ENCODE peak calls at places on chromosomes 11 and 22, in ten cellular contexts. One of them, this sample, is unnamed.

GRCh38 chr11:126917531-126918204 is 82.9 kb downstream of the KIRREL3 start:
- DNase-seq in tibial nerve: no peak
- DNase-seq in AG10803: peak
- DNase-seq in mammary epithelial cell: peak
- DNase-seq in uterus: no peak
- DNase-seq in adrenal gland: no peak
- DNase-seq in AG09309: peak
- DNase-seq in bronchial epithelial cell: peak
- DNase-seq in sigmoid colon: no peak
- DNase-seq in kidney epithelial cell: peak
- DNase-seq in this sample: peak

GRCh38 chr11:95584180-95584579 is 205.4 kb downstream of the FAM76B start:
- DNase-seq in AG09309: no peak
- DNase-seq in kidney epithelial cell: no peak
- DNase-seq in mammary epithelial cell: peak
- DNase-seq in sigmoid colon: no peak
- DNase-seq in adrenal gland: no peak
- DNase-seq in bronchial epithelial cell: peak
- DNase-seq in AG10803: peak
- DNase-seq in uterus: no peak
- DNase-seq in tibial nerve: no peak
- DNase-seq in this sample: no peak

GRCh38 chr11:108914211-108914610 is 249.3 kb downstream of the DDX10 start:
- DNase-seq in tibial nerve: no peak
- DNase-seq in bronchial epithelial cell: no peak
- DNase-seq in AG10803: no peak
- DNase-seq in mammary epithelial cell: no peak
- DNase-seq in adrenal gland: no peak
- DNase-seq in AG09309: no peak
- DNase-seq in kidney epithelial cell: no peak
- DNase-seq in sigmoid colon: no peak
- DNase-seq in uterus: no peak
- DNase-seq in this sample: no peak

GRCh38 chr11:61082161-61082870 is 20.0 kb upstream of the CD5 start:
- DNase-seq in kidney epithelial cell: no peak
- DNase-seq in AG09309: no peak
- DNase-seq in AG10803: no peak
- DNase-seq in mammary epithelial cell: no peak
- DNase-seq in adrenal gland: no peak
- DNase-seq in sigmoid colon: no peak
- DNase-seq in tibial nerve: no peak
- DNase-seq in uterus: no peak
- DNase-seq in bronchial epithelial cell: no peak
- DNase-seq in this sample: no peak

GRCh38 chr11:83659466-83659865 is 373.3 kb upstream of the CCDC90B start:
- DNase-seq in kidney epithelial cell: no peak
- DNase-seq in AG09309: no peak
- DNase-seq in adrenal gland: no peak
- DNase-seq in sigmoid colon: no peak
- DNase-seq in uterus: no peak
- DNase-seq in bronchial epithelial cell: no peak
- DNase-seq in tibial nerve: no peak
- DNase-seq in mammary epithelial cell: no peak
- DNase-seq in AG10803: no peak
- DNase-seq in this sample: no peak

GRCh38 chr11:45444796-45445195 is 158.7 kb upstream of the SYT13 start:
- DNase-seq in AG10803: no peak
- DNase-seq in adrenal gland: no peak
- DNase-seq in bronchial epithelial cell: peak
- DNase-seq in tibial nerve: no peak
- DNase-seq in kidney epithelial cell: no peak
- DNase-seq in uterus: no peak
- DNase-seq in mammary epithelial cell: peak
- DNase-seq in AG09309: no peak
- DNase-seq in sigmoid colon: no peak
- DNase-seq in this sample: no peak

GRCh38 chr11:76270387-76270786 is 64.1 kb upstream of the WNT11 start:
- DNase-seq in AG09309: no peak
- DNase-seq in uterus: no peak
- DNase-seq in mammary epithelial cell: no peak
- DNase-seq in kidney epithelial cell: no peak
- DNase-seq in bronchial epithelial cell: peak
- DNase-seq in sigmoid colon: no peak
- DNase-seq in tibial nerve: peak
- DNase-seq in AG10803: no peak
- DNase-seq in adrenal gland: no peak
- DNase-seq in this sample: no peak

GRCh38 chr11:117933930-117934329 is 4.7 kb upstream of the TMPRSS13 start:
- DNase-seq in AG09309: no peak
- DNase-seq in kidney epithelial cell: no peak
- DNase-seq in bronchial epithelial cell: no peak
- DNase-seq in mammary epithelial cell: no peak
- DNase-seq in tibial nerve: no peak
- DNase-seq in uterus: no peak
- DNase-seq in sigmoid colon: no peak
- DNase-seq in AG10803: no peak
- DNase-seq in adrenal gland: no peak
- DNase-seq in this sample: no peak

GRCh38 chr22:18059991-18060390 is 17.8 kb upstream of the PEX26 start:
- DNase-seq in sigmoid colon: no peak
- DNase-seq in mammary epithelial cell: no peak
- DNase-seq in kidney epithelial cell: no peak
- DNase-seq in adrenal gland: no peak
- DNase-seq in bronchial epithelial cell: no peak
- DNase-seq in AG09309: no peak
- DNase-seq in tibial nerve: no peak
- DNase-seq in uterus: no peak
- DNase-seq in AG10803: no peak
- DNase-seq in this sample: no peak

GRCh38 chr11:66278396-66279091 is 569 bp downstream of the CNIH2 start:
- DNase-seq in uterus: no peak
- DNase-seq in AG10803: peak
- DNase-seq in bronchial epithelial cell: no peak
- DNase-seq in adrenal gland: no peak
- DNase-seq in mammary epithelial cell: no peak
- DNase-seq in AG09309: no peak
- DNase-seq in sigmoid colon: no peak
- DNase-seq in tibial nerve: no peak
- DNase-seq in kidney epithelial cell: no peak
- DNase-seq in this sample: no peak

GRCh38 chr11:102026975-102027374 is 20.3 kb upstream of the CFAP300 start:
- DNase-seq in mammary epithelial cell: no peak
- DNase-seq in uterus: no peak
- DNase-seq in kidney epithelial cell: no peak
- DNase-seq in sigmoid colon: no peak
- DNase-seq in tibial nerve: no peak
- DNase-seq in adrenal gland: no peak
- DNase-seq in bronchial epithelial cell: peak
- DNase-seq in AG10803: no peak
- DNase-seq in AG09309: no peak
- DNase-seq in this sample: no peak

GRCh38 chr22:37314315-37315046 is 32.2 kb downstream of the CYTH4 start:
- DNase-seq in uterus: no peak
- DNase-seq in AG09309: no peak
- DNase-seq in AG10803: no peak
- DNase-seq in kidney epithelial cell: no peak
- DNase-seq in tibial nerve: no peak
- DNase-seq in mammary epithelial cell: no peak
- DNase-seq in bronchial epithelial cell: no peak
- DNase-seq in sigmoid colon: no peak
- DNase-seq in adrenal gland: no peak
- DNase-seq in this sample: no peak

GRCh38 chr11:115939726-115940421 is 435.7 kb upstream of the CADM1 start:
- DNase-seq in sigmoid colon: no peak
- DNase-seq in mammary epithelial cell: no peak
- DNase-seq in bronchial epithelial cell: no peak
- DNase-seq in tibial nerve: no peak
- DNase-seq in AG09309: no peak
- DNase-seq in adrenal gland: no peak
- DNase-seq in kidney epithelial cell: no peak
- DNase-seq in uterus: no peak
- DNase-seq in AG10803: no peak
- DNase-seq in this sample: no peak

GRCh38 chr11:62835336-62835735 is 2.7 kb upstream of the TEX54 start:
- DNase-seq in mammary epithelial cell: no peak
- DNase-seq in sigmoid colon: no peak
- DNase-seq in AG09309: no peak
- DNase-seq in AG10803: no peak
- DNase-seq in uterus: no peak
- DNase-seq in kidney epithelial cell: no peak
- DNase-seq in tibial nerve: no peak
- DNase-seq in adrenal gland: no peak
- DNase-seq in bronchial epithelial cell: no peak
- DNase-seq in this sample: no peak

DNA sequence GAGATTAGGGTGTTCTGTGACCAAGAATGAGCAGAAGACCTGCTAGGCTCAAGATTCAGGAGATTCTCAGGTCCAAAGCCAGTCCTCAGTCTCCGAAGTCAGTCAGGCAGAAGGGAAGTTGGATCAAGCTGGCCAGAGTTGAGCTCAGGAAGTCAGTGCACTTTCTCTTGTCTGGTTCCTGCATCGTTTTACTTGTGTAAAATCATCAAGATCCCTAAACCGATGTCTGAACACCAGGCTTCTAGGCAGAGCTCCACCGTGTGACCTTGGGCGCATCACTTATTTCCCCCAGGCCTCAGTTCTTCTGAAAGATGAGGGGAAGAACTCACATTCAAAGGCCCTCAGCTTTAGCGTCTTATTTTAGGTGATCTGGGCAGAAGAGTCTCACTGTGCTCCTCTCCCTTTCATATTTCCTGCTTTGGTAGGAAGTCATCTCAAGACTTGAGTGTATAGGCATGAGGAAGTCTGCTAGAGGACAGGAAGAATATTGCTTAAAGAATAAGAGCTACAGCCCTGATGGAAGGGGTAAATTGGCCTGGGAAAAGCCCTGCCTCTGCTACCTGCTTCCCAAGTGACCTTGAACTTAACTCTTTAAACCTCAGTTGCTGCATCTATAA is 20.2 kb downstream of the NF2 start:
- DNase-seq in AG10803: no peak
- DNase-seq in sigmoid colon: no peak
- DNase-seq in uterus: no peak
- DNase-seq in mammary epithelial cell: no peak
- DNase-seq in kidney epithelial cell: no peak
- DNase-seq in adrenal gland: no peak
- DNase-seq in bronchial epithelial cell: no peak
- DNase-seq in AG09309: no peak
- DNase-seq in tibial nerve: no peak
- DNase-seq in this sample: no peak
- TF ChIP-seq CTCF in AG10803: no peak
- TF ChIP-seq CTCF in sigmoid colon: no peak
- TF ChIP-seq CTCF in uterus: no peak
- TF ChIP-seq CTCF in mammary epithelial cell: no peak
- TF ChIP-seq CTCF in kidney epithelial cell: no peak
- TF ChIP-seq CTCF in adrenal gland: no peak
- TF ChIP-seq CTCF in bronchial epithelial cell: no peak
- TF ChIP-seq CTCF in AG09309: no peak
- TF ChIP-seq CTCF in tibial nerve: no peak
- TF ChIP-seq CTCF in this sample: no peak

GRCh38 chr11:79160786-79161403 is 279.9 kb downstream of the TENM4 start:
- DNase-seq in uterus: no peak
- DNase-seq in adrenal gland: no peak
- DNase-seq in bronchial epithelial cell: no peak
- DNase-seq in mammary epithelial cell: peak
- DNase-seq in AG09309: no peak
- DNase-seq in AG10803: peak
- DNase-seq in sigmoid colon: no peak
- DNase-seq in kidney epithelial cell: no peak
- DNase-seq in tibial nerve: no peak
- DNase-seq in this sample: no peak
- TF ChIP-seq CTCF in uterus: no peak
- TF ChIP-seq CTCF in adrenal gland: no peak
- TF ChIP-seq CTCF in bronchial epithelial cell: no peak
- TF ChIP-seq CTCF in mammary epithelial cell: no peak
- TF ChIP-seq CTCF in AG09309: no peak
- TF ChIP-seq CTCF in AG10803: peak
- TF ChIP-seq CTCF in sigmoid colon: no peak
- TF ChIP-seq CTCF in kidney epithelial cell: no peak
- TF ChIP-seq CTCF in tibial nerve: no peak
- TF ChIP-seq CTCF in this sample: peak

DNA sequence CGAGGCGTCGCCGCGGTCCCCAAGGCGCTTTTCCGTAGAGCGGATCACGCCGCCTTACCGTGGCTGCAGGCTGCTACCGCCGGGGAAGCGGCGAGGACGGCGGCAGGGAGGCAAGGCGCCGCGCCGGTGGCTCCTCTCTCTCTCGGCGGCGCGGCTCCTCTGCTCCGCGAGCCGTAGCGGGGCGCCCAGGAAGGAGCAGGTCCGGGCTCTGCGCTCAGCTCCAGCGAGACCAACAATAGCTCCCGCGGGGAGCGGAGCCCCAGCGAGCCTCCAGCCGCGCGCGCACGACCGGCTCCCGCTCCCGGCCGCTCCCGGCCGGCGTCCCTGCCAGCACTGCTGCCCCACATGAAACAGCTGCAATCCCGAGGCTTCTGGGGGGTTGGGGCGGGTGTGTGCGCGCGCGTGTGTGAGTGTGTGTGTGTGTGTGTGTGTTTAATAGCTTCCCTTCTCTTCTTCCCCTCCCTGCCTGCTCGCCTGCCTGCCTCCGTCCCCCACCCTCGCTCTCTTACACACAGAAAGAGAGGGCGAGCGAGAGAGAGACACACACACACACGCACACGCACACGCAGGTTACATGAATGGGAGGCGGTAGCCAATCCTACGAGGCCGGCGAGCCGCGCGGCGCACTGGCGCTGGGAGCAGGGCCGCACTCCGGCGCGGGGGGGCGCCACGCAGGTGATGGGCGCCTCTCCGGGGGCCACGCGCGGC is at the start of gene TENM4:
- DNase-seq in tibial nerve: peak
- DNase-seq in bronchial epithelial cell: peak
- DNase-seq in adrenal gland: peak
- DNase-seq in kidney epithelial cell: peak
- DNase-seq in AG10803: peak
- DNase-seq in uterus: peak
- DNase-seq in mammary epithelial cell: peak
- DNase-seq in AG09309: peak
- DNase-seq in sigmoid colon: peak
- DNase-seq in this sample: peak
- TF ChIP-seq CTCF in tibial nerve: peak
- TF ChIP-seq CTCF in bronchial epithelial cell: peak
- TF ChIP-seq CTCF in adrenal gland: no peak
- TF ChIP-seq CTCF in kidney epithelial cell: no peak
- TF ChIP-seq CTCF in AG10803: peak
- TF ChIP-seq CTCF in uterus: no peak
- TF ChIP-seq CTCF in mammary epithelial cell: peak
- TF ChIP-seq CTCF in AG09309: no peak
- TF ChIP-seq CTCF in sigmoid colon: no peak
- TF ChIP-seq CTCF in this sample: no peak

DNA sequence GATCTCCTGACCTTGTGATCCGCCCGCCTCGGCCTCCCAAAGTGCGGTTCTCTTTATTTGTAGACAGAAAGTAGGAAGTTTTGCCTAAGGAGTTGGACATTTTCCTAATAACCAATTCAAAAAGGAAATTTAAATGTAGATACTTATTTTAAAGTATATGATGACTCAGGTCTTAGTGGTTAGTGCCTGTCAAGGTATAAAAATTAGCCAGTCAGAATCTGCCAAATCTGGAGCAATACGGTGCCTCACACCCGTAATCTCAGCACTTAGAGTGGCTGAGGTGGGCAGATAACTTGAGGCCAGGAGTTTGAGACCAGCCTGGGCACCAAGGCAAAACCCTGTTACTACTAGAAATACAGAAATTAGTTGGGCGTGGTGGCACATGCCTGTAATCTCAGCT is 86.7 kb upstream of the RASSF10 start:
- DNase-seq in uterus: no peak
- DNase-seq in bronchial epithelial cell: no peak
- DNase-seq in adrenal gland: no peak
- DNase-seq in tibial nerve: no peak
- DNase-seq in AG09309: no peak
- DNase-seq in mammary epithelial cell: peak
- DNase-seq in AG10803: no peak
- DNase-seq in kidney epithelial cell: no peak
- DNase-seq in sigmoid colon: no peak
- DNase-seq in this sample: no peak
- TF ChIP-seq CTCF in uterus: no peak
- TF ChIP-seq CTCF in bronchial epithelial cell: no peak
- TF ChIP-seq CTCF in adrenal gland: no peak
- TF ChIP-seq CTCF in tibial nerve: no peak
- TF ChIP-seq CTCF in AG09309: no peak
- TF ChIP-seq CTCF in mammary epithelial cell: no peak
- TF ChIP-seq CTCF in AG10803: no peak
- TF ChIP-seq CTCF in kidney epithelial cell: no peak
- TF ChIP-seq CTCF in sigmoid colon: no peak
- TF ChIP-seq CTCF in this sample: no peak